ENCODE peak calls at places on chromosomes 4 and X, in seven cellular contexts. B is CD8-positive, alpha-beta T cell; O is lower lobe of right lung; G is uterus; H is left ventricle myocardium inferior; J is lower leg skin; U is heart left ventricle. T is an unnamed sample.

GRCh38 chr4:158159054-158159717 is 13.6 kb downstream of the GASK1B start:
- DNase-seq in B (no peak), O (no peak), G (no peak), H (no peak), J (no peak), U (no peak), T (no peak)

GRCh38 chr4:63541828-63542227 is 867.4 kb downstream of the TECRL start:
- DNase-seq in B (no peak), O (no peak), G (no peak), H (no peak), J (peak), U (no peak), T (no peak)

GRCh38 chrX:20639115-20639514 is 372.4 kb upstream of the RPS6KA3 start:
- DNase-seq in B (no peak), O (no peak), G (no peak), H (no peak), J (no peak), U (no peak), T (no peak)

GRCh38 chrX:69320116-69320515 is 154.9 kb upstream of the PJA1 start:
- DNase-seq in B (no peak), O (no peak), G (no peak), H (no peak), J (peak), U (no peak), T (no peak)

GRCh38 chr4:57051100-57051499 is 59.1 kb downstream of the IGFBP7 start:
- DNase-seq in B (no peak), O (no peak), G (no peak), H (no peak), J (no peak), U (no peak), T (peak)

GRCh38 chr4:71258323-71258722 is 80.5 kb upstream of the SLC4A4 start:
- DNase-seq in B (no peak), O (no peak), G (no peak), H (no peak), J (no peak), U (no peak), T (no peak)

GRCh38 chrX:121851033-121851432 is 803.6 kb downstream of the GLUD2 start:
- DNase-seq in B (no peak), O (no peak), G (no peak), H (no peak), J (no peak), U (no peak), T (no peak)

GRCh38 chr4:6781561-6781960 is 966 bp upstream of the KIAA0232 start:
- DNase-seq in B (no peak), O (no peak), G (peak), H (no peak), J (no peak), U (no peak), T (no peak)

GRCh38 chrX:70504772-70505450 is 60.3 kb downstream of the DLG3 start:
- DNase-seq in B (no peak), O (no peak), G (no peak), H (no peak), J (no peak), U (no peak), T (no peak)

GRCh38 chr4:177728361-177729152 is 286.3 kb upstream of the AGA start:
- DNase-seq in B (no peak), O (no peak), G (no peak), H (no peak), J (no peak), U (no peak), T (no peak)

GRCh38 chr4:2412534-2412884 is 5.9 kb downstream of the ZFYVE28 start:
- DNase-seq in B (peak), O (no peak), G (no peak), H (no peak), J (no peak), U (peak), T (no peak)

GRCh38 chr4:110682311-110682710 is 59.4 kb upstream of the PITX2 start:
- DNase-seq in B (no peak), O (no peak), G (no peak), H (no peak), J (no peak), U (no peak), T (no peak)

GRCh38 chrX:15564981-15565579 is 35.7 kb downstream of the ACE2 start:
- DNase-seq in B (peak), O (peak), G (peak), H (peak), J (peak), U (peak), T (peak)

GRCh38 chr4:102308032-102308799 is 37.1 kb downstream of the SLC39A8 start:
- DNase-seq in B (no peak), O (peak), G (no peak), H (no peak), J (no peak), U (no peak), T (no peak)

GRCh38 chrX:153774576-153775292 is 6.1 kb upstream of the SRPK3 start:
- DNase-seq in B (no peak), O (peak), G (no peak), H (peak), J (no peak), U (no peak), T (no peak)

GRCh38 chr4:159175989-159176375 is 73.1 kb downstream of the RAPGEF2 start:
- DNase-seq in B (no peak), O (no peak), G (no peak), H (no peak), J (no peak), U (no peak), T (no peak)

GRCh38 chr4:6011686-6012085 is 6.5 kb downstream of the C4orf50 start:
- DNase-seq in B (no peak), O (peak), G (no peak), H (no peak), J (no peak), U (no peak), T (no peak)

GRCh38 chr4:25113915-25114904 is 46.0 kb downstream of the SEPSECS start:
- DNase-seq in B (no peak), O (no peak), G (no peak), H (no peak), J (no peak), U (no peak), T (no peak)

GRCh38 chrX:104108955-104109354 is 3.4 kb upstream of the ZCCHC18 start:
- DNase-seq in B (no peak), O (no peak), G (no peak), H (no peak), J (no peak), U (no peak), T (no peak)

GRCh38 chrX:130834149-130834548 is 68.9 kb downstream of the ENOX2 start:
- DNase-seq in B (no peak), O (no peak), G (no peak), H (no peak), J (no peak), U (no peak), T (no peak)

GRCh38 chrX:114582264-114582632 is 1.6 kb upstream of the HTR2C start:
- DNase-seq in B (no peak), O (no peak), G (no peak), H (no peak), J (no peak), U (no peak), T (no peak)

GRCh38 chr4:5912614-5913019 is 19.7 kb upstream of the CRMP1 start:
- DNase-seq in B (no peak), O (no peak), G (no peak), H (no peak), J (peak), U (no peak), T (no peak)

GRCh38 chr4:3877868-3878267 is 111.7 kb downstream of the ADRA2C start:
- DNase-seq in B (no peak), O (no peak), G (no peak), H (no peak), J (no peak), U (no peak), T (no peak)

GRCh38 chrX:26848511-26848910 is 614.6 kb downstream of the PPP4R3C start:
- DNase-seq in B (no peak), O (no peak), G (no peak), H (no peak), J (no peak), U (no peak), T (no peak)

GRCh38 chrX:71532078-71532752 is 689 bp upstream of the OGT start:
- DNase-seq in B (peak), O (no peak), G (peak), H (no peak), J (no peak), U (no peak), T (no peak)

GRCh38 chrX:97728225-97728624 is 844.5 kb downstream of the RPA4 start:
- DNase-seq in B (no peak), O (no peak), G (no peak), H (no peak), J (no peak), U (no peak), T (no peak)

GRCh38 chr4:12231098-12231497 is 802.4 kb upstream of the HS3ST1 start:
- DNase-seq in B (no peak), O (no peak), G (no peak), H (no peak), J (no peak), U (no peak), T (no peak)

GRCh38 chr4:128275351-128275750 is 12.3 kb downstream of the PGRMC2 start:
- DNase-seq in B (no peak), O (no peak), G (no peak), H (no peak), J (no peak), U (no peak), T (no peak)

GRCh38 chrX:56368962-56369361 is 136.8 kb downstream of the KLF8 start:
- DNase-seq in B (no peak), O (no peak), G (no peak), H (no peak), J (no peak), U (no peak), T (no peak)

DNA sequence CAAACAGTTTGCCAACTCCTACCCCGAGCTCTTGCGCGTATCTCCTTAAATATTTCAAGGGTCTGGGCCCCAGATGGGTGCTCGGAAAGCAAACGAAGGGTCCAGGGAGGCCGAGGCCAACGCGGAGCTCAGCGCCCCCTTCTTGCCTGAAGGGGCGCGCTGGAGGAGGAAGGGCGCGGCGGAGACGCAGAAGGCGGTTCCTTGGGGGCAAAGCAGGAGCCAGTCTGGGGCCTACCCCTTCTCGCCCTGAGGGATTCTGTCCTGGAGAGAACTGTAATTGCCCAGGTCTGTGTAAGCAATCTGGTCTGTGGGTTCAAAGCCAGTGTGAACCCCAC is 4.0 kb upstream of the SFRP2 start:
- DNase-seq in B (no peak), O (no peak), G (no peak), H (no peak), J (no peak), U (no peak), T (no peak)
- H3K4me3 ChIP-seq in B (peak), O (peak), G (no peak), H (peak), J (no peak), U (no peak), T (peak)

GRCh38 chrX:50161143-50161542 is 39.7 kb downstream of the AKAP4 start:
- DNase-seq in B (no peak), O (no peak), G (no peak), H (no peak), J (no peak), U (no peak), T (no peak)

GRCh38 chrX:50167366-50167765 is 33.4 kb downstream of the AKAP4 start:
- DNase-seq in B (no peak), O (no peak), G (no peak), H (no peak), J (no peak), U (no peak), T (no peak)

GRCh38 chrX:50168305-50168704 is 32.5 kb downstream of the AKAP4 start:
- DNase-seq in B (no peak), O (no peak), G (no peak), H (no peak), J (no peak), U (no peak), T (no peak)

GRCh38 chrX:50169717-50170116 is 31.1 kb downstream of the AKAP4 start:
- DNase-seq in B (no peak), O (no peak), G (no peak), H (no peak), J (no peak), U (no peak), T (no peak)

DNA sequence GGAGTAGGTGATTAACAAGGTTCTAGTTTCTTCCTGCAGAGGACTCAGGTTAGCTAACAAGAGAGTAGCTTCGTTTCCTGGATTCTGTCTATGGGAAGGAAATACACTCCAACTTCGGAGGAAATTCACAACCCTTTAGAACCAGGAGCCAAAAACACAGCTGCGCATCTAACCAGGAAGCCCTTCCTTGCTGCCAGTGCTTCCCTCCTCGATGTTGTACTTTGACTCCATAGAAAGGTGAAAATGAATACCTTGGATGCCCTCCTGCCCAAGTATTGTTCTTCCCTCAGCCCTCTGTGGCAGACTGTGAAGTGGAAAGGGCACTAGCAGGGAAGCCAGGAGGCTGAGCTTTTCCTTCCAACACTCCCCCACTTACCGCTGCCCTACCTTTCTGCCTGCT is 35.1 kb downstream of the AKAP4 start:
- DNase-seq in B (no peak), O (no peak), G (no peak), H (no peak), J (no peak), U (no peak), T (no peak)
- H3K4me3 ChIP-seq in B (no peak), O (no peak), G (no peak), H (no peak), J (no peak), U (no peak), T (no peak)

GRCh38 chr4:183987529-183987946 is 82.4 kb downstream of the STOX2 start:
- DNase-seq in B (no peak), O (peak), G (peak), H (peak), J (peak), U (peak), T (peak)
- H3K4me3 ChIP-seq in B (no peak), O (peak), G (peak), H (peak), J (no peak), U (peak), T (peak)

DNA sequence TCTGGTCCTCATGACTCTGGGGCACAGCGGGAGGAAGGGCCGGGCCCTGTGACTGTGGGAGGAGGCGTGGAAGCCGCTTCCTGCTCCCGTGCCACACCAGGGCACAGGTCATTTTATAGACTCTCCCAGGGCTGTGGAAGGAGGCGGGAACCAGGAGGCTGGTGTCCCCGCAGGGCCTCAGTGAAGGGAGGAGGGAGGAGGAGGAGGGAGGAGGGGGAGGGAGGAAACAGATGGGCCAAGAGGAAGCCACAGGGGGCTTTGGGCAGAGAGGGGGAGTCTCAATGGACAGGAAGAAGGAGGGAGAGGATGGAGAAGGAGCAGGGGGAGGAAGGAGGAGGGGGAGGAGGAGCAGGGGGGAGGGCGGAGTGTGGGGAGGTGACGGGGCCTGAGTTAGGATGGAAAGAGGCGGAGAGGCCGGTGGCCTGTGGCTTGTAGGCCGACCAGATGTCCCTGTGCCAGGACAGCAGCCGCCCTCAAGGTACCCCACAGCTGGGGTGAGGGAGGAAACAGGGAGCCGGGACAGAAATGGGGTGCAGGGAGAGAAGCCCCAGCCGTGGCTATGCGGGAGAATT is 6.2 kb upstream of the PLCXD1 start:
- DNase-seq in B (no peak), O (peak), G (no peak), H (no peak), J (no peak), U (peak), T (peak)
- H3K4me3 ChIP-seq in B (peak), O (peak), G (no peak), H (peak), J (no peak), U (no peak), T (peak)

DNA sequence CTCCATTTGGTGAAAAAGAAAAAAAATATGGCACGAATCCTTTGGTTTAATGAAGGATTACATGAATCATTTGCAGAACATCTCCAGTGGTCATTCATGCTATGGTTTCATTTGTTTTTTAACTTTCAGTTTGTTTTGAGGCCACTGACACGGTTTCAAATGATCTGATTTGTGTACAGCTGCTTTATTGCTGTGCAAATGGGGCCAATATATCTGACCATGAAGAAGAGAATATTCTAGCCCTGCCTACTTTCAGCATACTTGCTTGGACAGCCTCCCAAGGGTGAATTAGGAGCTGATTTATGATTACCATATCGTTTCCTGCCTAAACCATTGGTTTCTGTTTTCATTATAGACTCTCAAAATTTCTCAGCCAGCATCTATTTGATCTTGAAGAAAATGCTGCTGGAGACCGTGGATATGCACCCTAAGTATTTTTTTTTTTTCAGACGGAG is 30.7 kb downstream of the SPARCL1 start:
- DNase-seq in B (no peak), O (no peak), G (no peak), H (no peak), J (no peak), U (no peak), T (no peak)
- H3K4me3 ChIP-seq in B (no peak), O (no peak), G (peak), H (peak), J (no peak), U (no peak), T (no peak)